ENCODE peak calls at places on chromosome 11, in seven cellular contexts. One of them, this sample, is unnamed.
A peak's percentile ranks its signal among the peaks of the same experiment; 100 is the strongest.

GRCh38 chr11:65432686-65433582 is 10.3 kb downstream of the NEAT1 start:
- DNase-seq in EL: peak; percentile 43
- DNase-seq in CD8-positive, alpha-beta memory T cell: peak; percentile 30
- DNase-seq in GM04504: peak; percentile 35
- DNase-seq in NCI-H510A treated with DMSO at 0.1 percent for 48 hours: no peak
- DNase-seq in stimulated activated CD4-positive, alpha-beta T cell treated with anti-CD3 and anti-CD28 coated beads, Interleukin-12 subunit alpha, Interleukin-12 subunit beta, amount 100 ng/mL, for 4 hours: no peak
- DNase-seq in brain microvascular endothelial cell: no peak
- DNase-seq in this sample: no peak

GRCh38 chr11:15993360-15993759 is 363.0 kb downstream of the SOX6 start:
- DNase-seq in EL: no peak
- DNase-seq in stimulated activated CD4-positive, alpha-beta T cell treated with anti-CD3 and anti-CD28 coated beads, Interleukin-12 subunit alpha, Interleukin-12 subunit beta, amount 100 ng/mL, for 4 hours: no peak
- DNase-seq in CD8-positive, alpha-beta memory T cell: no peak
- DNase-seq in NCI-H510A treated with DMSO at 0.1 percent for 48 hours: no peak
- DNase-seq in brain microvascular endothelial cell: no peak
- DNase-seq in GM04504: no peak
- DNase-seq in this sample: no peak

GRCh38 chr11:128859563-128860441 is 7.3 kb downstream of the KCNJ1 start:
- DNase-seq in EL: no peak
- DNase-seq in GM04504: no peak
- DNase-seq in stimulated activated CD4-positive, alpha-beta T cell treated with anti-CD3 and anti-CD28 coated beads, Interleukin-12 subunit alpha, Interleukin-12 subunit beta, amount 100 ng/mL, for 4 hours: peak; percentile 70
- DNase-seq in NCI-H510A treated with DMSO at 0.1 percent for 48 hours: no peak
- DNase-seq in CD8-positive, alpha-beta memory T cell: peak; percentile 82
- DNase-seq in brain microvascular endothelial cell: peak; percentile 23
- DNase-seq in this sample: no peak

GRCh38 chr11:69135420-69136363 is 20.0 kb upstream of the SMIM38 start:
- DNase-seq in brain microvascular endothelial cell: no peak
- DNase-seq in CD8-positive, alpha-beta memory T cell: no peak
- DNase-seq in GM04504: no peak
- DNase-seq in NCI-H510A treated with DMSO at 0.1 percent for 48 hours: no peak
- DNase-seq in stimulated activated CD4-positive, alpha-beta T cell treated with anti-CD3 and anti-CD28 coated beads, Interleukin-12 subunit alpha, Interleukin-12 subunit beta, amount 100 ng/mL, for 4 hours: no peak
- DNase-seq in EL: no peak
- DNase-seq in this sample: no peak

GRCh38 chr11:2357246-2357645 is 19.9 kb upstream of the CD81 start:
- DNase-seq in GM04504: no peak
- DNase-seq in EL: no peak
- DNase-seq in NCI-H510A treated with DMSO at 0.1 percent for 48 hours: no peak
- DNase-seq in brain microvascular endothelial cell: no peak
- DNase-seq in CD8-positive, alpha-beta memory T cell: no peak
- DNase-seq in stimulated activated CD4-positive, alpha-beta T cell treated with anti-CD3 and anti-CD28 coated beads, Interleukin-12 subunit alpha, Interleukin-12 subunit beta, amount 100 ng/mL, for 4 hours: no peak
- DNase-seq in this sample: no peak

GRCh38 chr11:27718853-27719574 is 18.8 kb upstream of the BDNF start:
- DNase-seq in EL: peak; percentile 76
- DNase-seq in CD8-positive, alpha-beta memory T cell: no peak
- DNase-seq in GM04504: no peak
- DNase-seq in brain microvascular endothelial cell: no peak
- DNase-seq in NCI-H510A treated with DMSO at 0.1 percent for 48 hours: no peak
- DNase-seq in stimulated activated CD4-positive, alpha-beta T cell treated with anti-CD3 and anti-CD28 coated beads, Interleukin-12 subunit alpha, Interleukin-12 subunit beta, amount 100 ng/mL, for 4 hours: no peak
- DNase-seq in this sample: no peak

GRCh38 chr11:63880031-63880841 is 36.7 kb downstream of the RCOR2 start:
- DNase-seq in GM04504: peak; percentile 58
- DNase-seq in EL: peak; percentile 66
- DNase-seq in CD8-positive, alpha-beta memory T cell: no peak
- DNase-seq in NCI-H510A treated with DMSO at 0.1 percent for 48 hours: no peak
- DNase-seq in brain microvascular endothelial cell: peak; percentile 41
- DNase-seq in stimulated activated CD4-positive, alpha-beta T cell treated with anti-CD3 and anti-CD28 coated beads, Interleukin-12 subunit alpha, Interleukin-12 subunit beta, amount 100 ng/mL, for 4 hours: no peak
- DNase-seq in this sample: no peak

GRCh38 chr11:28040384-28040783 is 67.6 kb downstream of the KIF18A start:
- DNase-seq in GM04504: no peak
- DNase-seq in NCI-H510A treated with DMSO at 0.1 percent for 48 hours: no peak
- DNase-seq in CD8-positive, alpha-beta memory T cell: no peak
- DNase-seq in EL: no peak
- DNase-seq in brain microvascular endothelial cell: no peak
- DNase-seq in stimulated activated CD4-positive, alpha-beta T cell treated with anti-CD3 and anti-CD28 coated beads, Interleukin-12 subunit alpha, Interleukin-12 subunit beta, amount 100 ng/mL, for 4 hours: no peak
- DNase-seq in this sample: no peak

GRCh38 chr11:48105096-48105990 is 111.3 kb upstream of the OR4B1 start:
- DNase-seq in brain microvascular endothelial cell: no peak
- DNase-seq in GM04504: no peak
- DNase-seq in EL: no peak
- DNase-seq in stimulated activated CD4-positive, alpha-beta T cell treated with anti-CD3 and anti-CD28 coated beads, Interleukin-12 subunit alpha, Interleukin-12 subunit beta, amount 100 ng/mL, for 4 hours: no peak
- DNase-seq in CD8-positive, alpha-beta memory T cell: no peak
- DNase-seq in NCI-H510A treated with DMSO at 0.1 percent for 48 hours: no peak
- DNase-seq in this sample: no peak

GRCh38 chr11:2128102-2128511 is 11.1 kb downstream of the IGF2 start:
- DNase-seq in NCI-H510A treated with DMSO at 0.1 percent for 48 hours: no peak
- DNase-seq in GM04504: no peak
- DNase-seq in brain microvascular endothelial cell: no peak
- DNase-seq in EL: no peak
- DNase-seq in CD8-positive, alpha-beta memory T cell: peak; percentile 8
- DNase-seq in stimulated activated CD4-positive, alpha-beta T cell treated with anti-CD3 and anti-CD28 coated beads, Interleukin-12 subunit alpha, Interleukin-12 subunit beta, amount 100 ng/mL, for 4 hours: no peak
- DNase-seq in this sample: no peak

GRCh38 chr11:41786087-41786486 is 326.6 kb upstream of the LRRC4C start:
- DNase-seq in brain microvascular endothelial cell: no peak
- DNase-seq in stimulated activated CD4-positive, alpha-beta T cell treated with anti-CD3 and anti-CD28 coated beads, Interleukin-12 subunit alpha, Interleukin-12 subunit beta, amount 100 ng/mL, for 4 hours: no peak
- DNase-seq in EL: no peak
- DNase-seq in CD8-positive, alpha-beta memory T cell: no peak
- DNase-seq in NCI-H510A treated with DMSO at 0.1 percent for 48 hours: no peak
- DNase-seq in GM04504: no peak
- DNase-seq in this sample: no peak

GRCh38 chr11:61341706-61342105 is 8.7 kb downstream of the TKFC start:
- DNase-seq in GM04504: no peak
- DNase-seq in stimulated activated CD4-positive, alpha-beta T cell treated with anti-CD3 and anti-CD28 coated beads, Interleukin-12 subunit alpha, Interleukin-12 subunit beta, amount 100 ng/mL, for 4 hours: no peak
- DNase-seq in NCI-H510A treated with DMSO at 0.1 percent for 48 hours: no peak
- DNase-seq in brain microvascular endothelial cell: no peak
- DNase-seq in EL: no peak
- DNase-seq in CD8-positive, alpha-beta memory T cell: no peak
- DNase-seq in this sample: no peak

GRCh38 chr11:18785416-18785815 is 6.2 kb downstream of the PTPN5 start:
- DNase-seq in GM04504: no peak
- DNase-seq in stimulated activated CD4-positive, alpha-beta T cell treated with anti-CD3 and anti-CD28 coated beads, Interleukin-12 subunit alpha, Interleukin-12 subunit beta, amount 100 ng/mL, for 4 hours: no peak
- DNase-seq in CD8-positive, alpha-beta memory T cell: no peak
- DNase-seq in EL: no peak
- DNase-seq in NCI-H510A treated with DMSO at 0.1 percent for 48 hours: no peak
- DNase-seq in brain microvascular endothelial cell: no peak
- DNase-seq in this sample: no peak

GRCh38 chr11:94132823-94133408 is 4.3 kb downstream of the PANX1 start:
- DNase-seq in stimulated activated CD4-positive, alpha-beta T cell treated with anti-CD3 and anti-CD28 coated beads, Interleukin-12 subunit alpha, Interleukin-12 subunit beta, amount 100 ng/mL, for 4 hours: no peak
- DNase-seq in CD8-positive, alpha-beta memory T cell: no peak
- DNase-seq in NCI-H510A treated with DMSO at 0.1 percent for 48 hours: no peak
- DNase-seq in EL: no peak
- DNase-seq in GM04504: no peak
- DNase-seq in brain microvascular endothelial cell: no peak
- DNase-seq in this sample: no peak

GRCh38 chr11:121863126-121863525 is 252.9 kb downstream of the BLID start:
- DNase-seq in CD8-positive, alpha-beta memory T cell: no peak
- DNase-seq in EL: no peak
- DNase-seq in GM04504: no peak
- DNase-seq in NCI-H510A treated with DMSO at 0.1 percent for 48 hours: no peak
- DNase-seq in brain microvascular endothelial cell: no peak
- DNase-seq in stimulated activated CD4-positive, alpha-beta T cell treated with anti-CD3 and anti-CD28 coated beads, Interleukin-12 subunit alpha, Interleukin-12 subunit beta, amount 100 ng/mL, for 4 hours: no peak
- DNase-seq in this sample: no peak

GRCh38 chr11:37657645-37658044 is 1059.6 kb upstream of the RAG2 start:
- DNase-seq in NCI-H510A treated with DMSO at 0.1 percent for 48 hours: peak; percentile 1
- DNase-seq in EL: peak; percentile 22
- DNase-seq in CD8-positive, alpha-beta memory T cell: no peak
- DNase-seq in stimulated activated CD4-positive, alpha-beta T cell treated with anti-CD3 and anti-CD28 coated beads, Interleukin-12 subunit alpha, Interleukin-12 subunit beta, amount 100 ng/mL, for 4 hours: no peak
- DNase-seq in GM04504: no peak
- DNase-seq in brain microvascular endothelial cell: no peak
- DNase-seq in this sample: no peak

GRCh38 chr11:2584812-2585565 is 114.8 kb downstream of the KCNQ1OT1 start:
- DNase-seq in EL: no peak
- DNase-seq in GM04504: no peak
- DNase-seq in NCI-H510A treated with DMSO at 0.1 percent for 48 hours: no peak
- DNase-seq in stimulated activated CD4-positive, alpha-beta T cell treated with anti-CD3 and anti-CD28 coated beads, Interleukin-12 subunit alpha, Interleukin-12 subunit beta, amount 100 ng/mL, for 4 hours: no peak
- DNase-seq in brain microvascular endothelial cell: no peak
- DNase-seq in CD8-positive, alpha-beta memory T cell: peak; percentile 40
- DNase-seq in this sample: no peak

GRCh38 chr11:44804449-44805151 is 77.8 kb downstream of the TSPAN18 start:
- DNase-seq in NCI-H510A treated with DMSO at 0.1 percent for 48 hours: no peak
- DNase-seq in GM04504: no peak
- DNase-seq in EL: no peak
- DNase-seq in stimulated activated CD4-positive, alpha-beta T cell treated with anti-CD3 and anti-CD28 coated beads, Interleukin-12 subunit alpha, Interleukin-12 subunit beta, amount 100 ng/mL, for 4 hours: no peak
- DNase-seq in CD8-positive, alpha-beta memory T cell: no peak
- DNase-seq in brain microvascular endothelial cell: no peak
- DNase-seq in this sample: no peak

GRCh38 chr11:118914178-118914918 is 11.4 kb downstream of the BCL9L start:
- DNase-seq in CD8-positive, alpha-beta memory T cell: peak; percentile 93
- DNase-seq in NCI-H510A treated with DMSO at 0.1 percent for 48 hours: no peak
- DNase-seq in GM04504: no peak
- DNase-seq in stimulated activated CD4-positive, alpha-beta T cell treated with anti-CD3 and anti-CD28 coated beads, Interleukin-12 subunit alpha, Interleukin-12 subunit beta, amount 100 ng/mL, for 4 hours: peak; percentile 54
- DNase-seq in brain microvascular endothelial cell: no peak
- DNase-seq in EL: no peak
- DNase-seq in this sample: peak; percentile 65

GRCh38 chr11:34250732-34251639 is 106.8 kb downstream of the ABTB2 start:
- DNase-seq in NCI-H510A treated with DMSO at 0.1 percent for 48 hours: no peak
- DNase-seq in brain microvascular endothelial cell: peak; percentile 29
- DNase-seq in EL: peak; percentile 69
- DNase-seq in stimulated activated CD4-positive, alpha-beta T cell treated with anti-CD3 and anti-CD28 coated beads, Interleukin-12 subunit alpha, Interleukin-12 subunit beta, amount 100 ng/mL, for 4 hours: peak; percentile 53
- DNase-seq in GM04504: no peak
- DNase-seq in CD8-positive, alpha-beta memory T cell: peak; percentile 86
- DNase-seq in this sample: peak; percentile 10

GRCh38 chr11:20934521-20934920 is 265.1 kb downstream of the NELL1 start:
- DNase-seq in CD8-positive, alpha-beta memory T cell: no peak
- DNase-seq in brain microvascular endothelial cell: no peak
- DNase-seq in stimulated activated CD4-positive, alpha-beta T cell treated with anti-CD3 and anti-CD28 coated beads, Interleukin-12 subunit alpha, Interleukin-12 subunit beta, amount 100 ng/mL, for 4 hours: no peak
- DNase-seq in NCI-H510A treated with DMSO at 0.1 percent for 48 hours: no peak
- DNase-seq in GM04504: no peak
- DNase-seq in EL: no peak
- DNase-seq in this sample: no peak

GRCh38 chr11:71977743-71978418 is 20.8 kb upstream of the IL18BP start:
- DNase-seq in EL: peak; percentile 59
- DNase-seq in GM04504: no peak
- DNase-seq in CD8-positive, alpha-beta memory T cell: peak; percentile 57
- DNase-seq in stimulated activated CD4-positive, alpha-beta T cell treated with anti-CD3 and anti-CD28 coated beads, Interleukin-12 subunit alpha, Interleukin-12 subunit beta, amount 100 ng/mL, for 4 hours: peak; percentile 23
- DNase-seq in brain microvascular endothelial cell: peak; percentile 49
- DNase-seq in NCI-H510A treated with DMSO at 0.1 percent for 48 hours: peak; percentile 44
- DNase-seq in this sample: no peak

GRCh38 chr11:122697636-122698167 is 42.2 kb downstream of the UBASH3B start:
- DNase-seq in GM04504: no peak
- DNase-seq in NCI-H510A treated with DMSO at 0.1 percent for 48 hours: no peak
- DNase-seq in EL: peak; percentile 49
- DNase-seq in stimulated activated CD4-positive, alpha-beta T cell treated with anti-CD3 and anti-CD28 coated beads, Interleukin-12 subunit alpha, Interleukin-12 subunit beta, amount 100 ng/mL, for 4 hours: no peak
- DNase-seq in CD8-positive, alpha-beta memory T cell: peak; percentile 56
- DNase-seq in brain microvascular endothelial cell: no peak
- DNase-seq in this sample: no peak

GRCh38 chr11:37512156-37512780 is 914.2 kb upstream of the RAG2 start:
- DNase-seq in GM04504: no peak
- DNase-seq in EL: peak; percentile 14
- DNase-seq in stimulated activated CD4-positive, alpha-beta T cell treated with anti-CD3 and anti-CD28 coated beads, Interleukin-12 subunit alpha, Interleukin-12 subunit beta, amount 100 ng/mL, for 4 hours: no peak
- DNase-seq in brain microvascular endothelial cell: no peak
- DNase-seq in CD8-positive, alpha-beta memory T cell: no peak
- DNase-seq in NCI-H510A treated with DMSO at 0.1 percent for 48 hours: no peak
- DNase-seq in this sample: no peak

GRCh38 chr11:27678242-27678641 is 22.0 kb downstream of the BDNF start:
- DNase-seq in EL: peak; percentile 67
- DNase-seq in NCI-H510A treated with DMSO at 0.1 percent for 48 hours: no peak
- DNase-seq in stimulated activated CD4-positive, alpha-beta T cell treated with anti-CD3 and anti-CD28 coated beads, Interleukin-12 subunit alpha, Interleukin-12 subunit beta, amount 100 ng/mL, for 4 hours: no peak
- DNase-seq in CD8-positive, alpha-beta memory T cell: no peak
- DNase-seq in GM04504: no peak
- DNase-seq in brain microvascular endothelial cell: peak; percentile 60
- DNase-seq in this sample: no peak

GRCh38 chr11:67240575-67241389 is 25.5 kb upstream of the GRK2 start:
- DNase-seq in CD8-positive, alpha-beta memory T cell: peak; percentile 90
- DNase-seq in NCI-H510A treated with DMSO at 0.1 percent for 48 hours: peak; percentile 70
- DNase-seq in GM04504: peak; percentile 47
- DNase-seq in EL: peak; percentile 81
- DNase-seq in brain microvascular endothelial cell: peak; percentile 82
- DNase-seq in stimulated activated CD4-positive, alpha-beta T cell treated with anti-CD3 and anti-CD28 coated beads, Interleukin-12 subunit alpha, Interleukin-12 subunit beta, amount 100 ng/mL, for 4 hours: peak; percentile 64
- DNase-seq in this sample: no peak

GRCh38 chr11:134666273-134667174 is 254.5 kb upstream of the B3GAT1 start:
- DNase-seq in EL: no peak
- DNase-seq in brain microvascular endothelial cell: no peak
- DNase-seq in GM04504: no peak
- DNase-seq in stimulated activated CD4-positive, alpha-beta T cell treated with anti-CD3 and anti-CD28 coated beads, Interleukin-12 subunit alpha, Interleukin-12 subunit beta, amount 100 ng/mL, for 4 hours: no peak
- DNase-seq in CD8-positive, alpha-beta memory T cell: no peak
- DNase-seq in NCI-H510A treated with DMSO at 0.1 percent for 48 hours: no peak
- DNase-seq in this sample: no peak

GRCh38 chr11:61080986-61081590 is 21.2 kb upstream of the CD5 start:
- DNase-seq in CD8-positive, alpha-beta memory T cell: no peak
- DNase-seq in brain microvascular endothelial cell: no peak
- DNase-seq in stimulated activated CD4-positive, alpha-beta T cell treated with anti-CD3 and anti-CD28 coated beads, Interleukin-12 subunit alpha, Interleukin-12 subunit beta, amount 100 ng/mL, for 4 hours: no peak
- DNase-seq in GM04504: no peak
- DNase-seq in NCI-H510A treated with DMSO at 0.1 percent for 48 hours: no peak
- DNase-seq in EL: no peak
- DNase-seq in this sample: no peak

GRCh38 chr11:66956689-66957290 is 1.4 kb downstream of the PC start:
- DNase-seq in CD8-positive, alpha-beta memory T cell: no peak
- DNase-seq in EL: peak; percentile 82
- DNase-seq in brain microvascular endothelial cell: peak; percentile 75
- DNase-seq in NCI-H510A treated with DMSO at 0.1 percent for 48 hours: no peak
- DNase-seq in stimulated activated CD4-positive, alpha-beta T cell treated with anti-CD3 and anti-CD28 coated beads, Interleukin-12 subunit alpha, Interleukin-12 subunit beta, amount 100 ng/mL, for 4 hours: no peak
- DNase-seq in GM04504: no peak
- DNase-seq in this sample: peak; percentile 57

GRCh38 chr11:119373917-119374631 is 7.4 kb downstream of the USP2 start:
- DNase-seq in CD8-positive, alpha-beta memory T cell: peak; percentile 59
- DNase-seq in EL: peak; percentile 71
- DNase-seq in GM04504: peak; percentile 37
- DNase-seq in NCI-H510A treated with DMSO at 0.1 percent for 48 hours: peak; percentile 74
- DNase-seq in stimulated activated CD4-positive, alpha-beta T cell treated with anti-CD3 and anti-CD28 coated beads, Interleukin-12 subunit alpha, Interleukin-12 subunit beta, amount 100 ng/mL, for 4 hours: peak; percentile 38
- DNase-seq in brain microvascular endothelial cell: peak; percentile 75
- DNase-seq in this sample: peak; percentile 71

GRCh38 chr11:2751523-2752203 is 51.9 kb upstream of the KCNQ1OT1 start:
- DNase-seq in EL: no peak
- DNase-seq in stimulated activated CD4-positive, alpha-beta T cell treated with anti-CD3 and anti-CD28 coated beads, Interleukin-12 subunit alpha, Interleukin-12 subunit beta, amount 100 ng/mL, for 4 hours: no peak
- DNase-seq in GM04504: no peak
- DNase-seq in NCI-H510A treated with DMSO at 0.1 percent for 48 hours: no peak
- DNase-seq in brain microvascular endothelial cell: no peak
- DNase-seq in CD8-positive, alpha-beta memory T cell: peak; percentile 21
- DNase-seq in this sample: no peak

This sample was measured in nucleus accumbens.